ENCODE peak calls at places on chromosomes 5 and 9, in eight cellular contexts. A is HT1080; R is GM12878; I is cardiac fibroblast; X is K562; Y is astrocyte; D is SK-MEL-5; B is naive thymus-derived CD8-positive, alpha-beta T cell. J is an unnamed sample.

GRCh38 chr9:115923903-115924668 is 229.5 kb upstream of the PAPPA start:
- DNase-seq in R (no peak), D (peak), Y (peak), B (no peak), A (no peak), I (peak), X (no peak), J (no peak)

GRCh38 chr9:4026925-4027324 is 272.9 kb downstream of the GLIS3 start:
- DNase-seq in I (no peak), D (no peak), A (no peak), R (no peak), B (no peak), Y (no peak), X (no peak), J (no peak)

GRCh38 chr5:15819617-15820016 is 319.6 kb downstream of the FBXL7 start:
- DNase-seq in X (no peak), D (no peak), R (no peak), A (no peak), Y (no peak), I (no peak), B (no peak), J (no peak)

GRCh38 chr5:154756203-154756870 is 1.2 kb downstream of the LARP1 start:
- DNase-seq in I (no peak), A (peak), D (no peak), X (peak), B (peak), Y (no peak), R (no peak), J (peak)

GRCh38 chr9:137441289-137441934 is at the start of gene ENTPD8:
- DNase-seq in R (no peak), Y (no peak), I (no peak), X (peak), B (no peak), A (no peak), D (peak), J (no peak)

GRCh38 chr5:54455413-54456157 is at the start of gene HSPB3:
- DNase-seq in B (no peak), I (peak), A (no peak), Y (peak), R (no peak), X (no peak), D (no peak), J (no peak)

GRCh38 chr5:80326468-80326867 is 6.7 kb downstream of the SPZ1 start:
- DNase-seq in D (no peak), I (no peak), X (no peak), B (no peak), A (no peak), R (no peak), Y (no peak), J (no peak)

GRCh38 chr9:36597412-36598178 is 24.9 kb downstream of the MELK start:
- DNase-seq in A (peak), D (peak), Y (peak), R (no peak), X (peak), I (peak), B (no peak), J (no peak)

GRCh38 chr5:139422307-139422893 is 16.9 kb downstream of the DNAJC18 start:
- DNase-seq in I (peak), X (peak), A (peak), Y (peak), R (no peak), D (peak), B (peak), J (no peak)

GRCh38 chr5:32443145-32443540 is 1.4 kb downstream of the ZFR start:
- DNase-seq in D (peak), I (no peak), A (peak), X (no peak), R (peak), Y (peak), B (no peak), J (no peak)

GRCh38 chr9:69637193-69637592 is 35.0 kb downstream of the APBA1 start:
- DNase-seq in I (no peak), X (no peak), A (no peak), B (no peak), R (no peak), Y (peak), D (no peak), J (no peak)

GRCh38 chr5:2149196-2149541 is 266.4 kb upstream of the IRX4 start:
- DNase-seq in R (no peak), I (no peak), X (no peak), Y (peak), B (no peak), D (no peak), A (peak), J (no peak)

GRCh38 chr5:5078009-5078897 is 61.9 kb upstream of the ADAMTS16 start:
- DNase-seq in Y (no peak), X (no peak), A (peak), R (no peak), D (peak), B (no peak), I (no peak), J (no peak)

GRCh38 chr5:166561759-166562158 is 1729.7 kb upstream of the WWC1 start:
- DNase-seq in I (peak), Y (no peak), B (no peak), X (no peak), A (no peak), R (no peak), D (no peak), J (no peak)

GRCh38 chr5:133386662-133387061 is 225.7 kb downstream of the FSTL4 start:
- DNase-seq in D (no peak), I (no peak), A (no peak), Y (no peak), X (no peak), B (no peak), R (no peak), J (no peak)

GRCh38 chr5:58383459-58383858 is 76.4 kb downstream of the PLK2 start:
- DNase-seq in X (no peak), D (no peak), A (no peak), B (no peak), Y (no peak), R (no peak), I (no peak), J (no peak)

GRCh38 chr5:147734839-147735238 is 47.7 kb downstream of the JAKMIP2 start:
- DNase-seq in I (no peak), A (no peak), B (no peak), X (no peak), R (no peak), Y (no peak), D (no peak), J (no peak)

GRCh38 chr9:64773491-64773931 is 511.5 kb downstream of the FOXD4L5 start:
- DNase-seq in R (no peak), X (peak), Y (no peak), I (no peak), D (no peak), A (no peak), B (no peak), J (peak)

GRCh38 chr9:135887021-135887507 is 20.3 kb downstream of the CAMSAP1 start:
- DNase-seq in A (no peak), I (no peak), X (no peak), D (no peak), Y (no peak), R (no peak), B (no peak), J (no peak)

GRCh38 chr9:7665874-7666273 is 133.7 kb downstream of the DMAC1 start:
- DNase-seq in A (no peak), B (no peak), I (no peak), Y (no peak), X (no peak), R (no peak), D (no peak), J (no peak)

GRCh38 chr9:130785940-130786500 is 49.0 kb upstream of the ABL1 start:
- DNase-seq in I (no peak), D (no peak), X (no peak), Y (no peak), R (no peak), A (no peak), B (no peak), J (no peak)

GRCh38 chr5:73816656-73817420 is 190.8 kb downstream of the ARHGEF28 start:
- DNase-seq in I (peak), B (no peak), D (no peak), X (no peak), Y (peak), A (no peak), R (no peak), J (no peak)

GRCh38 chr5:31477971-31478370 is 53.9 kb downstream of the DROSHA start:
- DNase-seq in R (no peak), A (no peak), I (no peak), B (no peak), D (no peak), Y (no peak), X (no peak), J (no peak)

GRCh38 chr9:3331801-3332200 is 194.0 kb downstream of the RFX3 start:
- DNase-seq in D (peak), I (no peak), B (no peak), R (no peak), X (no peak), Y (no peak), A (peak), J (no peak)

GRCh38 chr5:164296603-164297080 is 791.2 kb downstream of the MAT2B start:
- DNase-seq in Y (peak), X (no peak), B (no peak), A (peak), D (peak), R (no peak), I (peak), J (no peak)

GRCh38 chr9:98687911-98688310 is 20.8 kb downstream of the GABBR2 start:
- DNase-seq in I (no peak), A (no peak), X (no peak), R (no peak), Y (no peak), B (no peak), D (no peak), J (no peak)

GRCh38 chr9:69035438-69036316 is at the start of gene FXN:
- DNase-seq in I (peak), D (peak), Y (peak), R (peak), B (peak), A (peak), X (peak), J (peak)